ENCODE peak calls at places on chromosomes 11 and 22, in five cellular contexts. One of them, this sample, is unnamed.

GRCh38 chr11:11857769-11858168 is 16.0 kb downstream of the USP47 start:
- DNase-seq in GM23338: peak; percentile 59
- DNase-seq in Panc1: no peak
- DNase-seq in transverse colon: no peak
- DNase-seq in GM12891: no peak
- DNase-seq in this sample: no peak

GRCh38 chr22:23816552-23816976 is 22.2 kb downstream of the DERL3 start:
- DNase-seq in Panc1: no peak
- DNase-seq in GM12891: no peak
- DNase-seq in transverse colon: no peak
- DNase-seq in GM23338: no peak
- DNase-seq in this sample: no peak

GRCh38 chr11:34495724-34496377 is 17.7 kb downstream of the ELF5 start:
- DNase-seq in Panc1: no peak
- DNase-seq in GM12891: no peak
- DNase-seq in transverse colon: no peak
- DNase-seq in GM23338: no peak
- DNase-seq in this sample: no peak

GRCh38 chr11:76705834-76706233 is 35.3 kb upstream of the LRRC32 start:
- DNase-seq in GM23338: no peak
- DNase-seq in GM12891: no peak
- DNase-seq in transverse colon: no peak
- DNase-seq in Panc1: no peak
- DNase-seq in this sample: no peak

GRCh38 chr11:73493838-73494598 is 103.9 kb downstream of the FAM168A start:
- DNase-seq in Panc1: peak; percentile 7
- DNase-seq in transverse colon: no peak
- DNase-seq in GM23338: peak; percentile 84
- DNase-seq in GM12891: no peak
- DNase-seq in this sample: peak; percentile 27

GRCh38 chr11:125329786-125330185 is 165.2 kb downstream of the PKNOX2 start:
- DNase-seq in GM23338: no peak
- DNase-seq in GM12891: no peak
- DNase-seq in transverse colon: no peak
- DNase-seq in Panc1: no peak
- DNase-seq in this sample: no peak

GRCh38 chr11:23263466-23263865 is 403.2 kb upstream of the CCDC179 start:
- DNase-seq in GM12891: no peak
- DNase-seq in GM23338: no peak
- DNase-seq in transverse colon: no peak
- DNase-seq in Panc1: no peak
- DNase-seq in this sample: no peak

GRCh38 chr11:72208281-72208680 is 8.3 kb upstream of the FOLR2 start:
- DNase-seq in transverse colon: no peak
- DNase-seq in Panc1: no peak
- DNase-seq in GM12891: no peak
- DNase-seq in GM23338: no peak
- DNase-seq in this sample: no peak

GRCh38 chr11:46237248-46238077 is 40.0 kb upstream of the CREB3L1 start:
- DNase-seq in Panc1: peak; percentile 92
- DNase-seq in GM23338: peak; percentile 72
- DNase-seq in transverse colon: peak; percentile 46
- DNase-seq in GM12891: peak; percentile 48
- DNase-seq in this sample: peak; percentile 80

GRCh38 chr22:35376728-35377472 is 4.0 kb upstream of the HMOX1 start:
- DNase-seq in GM23338: peak; percentile 100
- DNase-seq in Panc1: peak; percentile 75
- DNase-seq in GM12891: peak; percentile 63
- DNase-seq in transverse colon: peak; percentile 94
- DNase-seq in this sample: peak; percentile 99

GRCh38 chr11:6459049-6459448 is 14.7 kb downstream of the TRIM3 start:
- DNase-seq in GM12891: no peak
- DNase-seq in GM23338: no peak
- DNase-seq in transverse colon: no peak
- DNase-seq in Panc1: no peak
- DNase-seq in this sample: no peak

GRCh38 chr22:45455621-45456020 is 42.1 kb downstream of the RIBC2 start:
- DNase-seq in transverse colon: no peak
- DNase-seq in Panc1: no peak
- DNase-seq in GM12891: no peak
- DNase-seq in GM23338: no peak
- DNase-seq in this sample: no peak

GRCh38 chr22:26666035-26666338 is 8.6 kb downstream of the MIAT start:
- DNase-seq in GM23338: no peak
- DNase-seq in GM12891: no peak
- DNase-seq in transverse colon: no peak
- DNase-seq in Panc1: no peak
- DNase-seq in this sample: no peak

GRCh38 chr11:90288207-90288821 is 65.5 kb upstream of the CHORDC1 start:
- DNase-seq in GM23338: peak; percentile 57
- DNase-seq in GM12891: peak; percentile 17
- DNase-seq in Panc1: peak; percentile 5
- DNase-seq in transverse colon: no peak
- DNase-seq in this sample: peak; percentile 41

GRCh38 chr11:92125316-92125715 is 99.3 kb upstream of the FAT3 start:
- DNase-seq in GM23338: no peak
- DNase-seq in transverse colon: no peak
- DNase-seq in GM12891: no peak
- DNase-seq in Panc1: no peak
- DNase-seq in this sample: no peak

GRCh38 chr11:16833026-16833425 is 94.6 kb downstream of the C11orf58 start:
- DNase-seq in GM12891: no peak
- DNase-seq in Panc1: no peak
- DNase-seq in GM23338: no peak
- DNase-seq in transverse colon: no peak
- DNase-seq in this sample: no peak

GRCh38 chr11:134628426-134628825 is 216.4 kb upstream of the B3GAT1 start:
- DNase-seq in transverse colon: no peak
- DNase-seq in GM12891: no peak
- DNase-seq in Panc1: no peak
- DNase-seq in GM23338: no peak
- DNase-seq in this sample: no peak

GRCh38 chr22:50015451-50016307 is 3.1 kb upstream of the IL17REL start:
- DNase-seq in GM12891: peak; percentile 27
- DNase-seq in transverse colon: peak; percentile 5
- DNase-seq in GM23338: no peak
- DNase-seq in Panc1: no peak
- DNase-seq in this sample: no peak

GRCh38 chr11:128453444-128454336 is 133.7 kb downstream of the ETS1 start:
- DNase-seq in GM23338: no peak
- DNase-seq in transverse colon: peak; percentile 62
- DNase-seq in GM12891: no peak
- DNase-seq in Panc1: peak; percentile 46
- DNase-seq in this sample: no peak

GRCh38 chr11:78741794-78742193 is 167.1 kb upstream of the NARS2 start:
- DNase-seq in transverse colon: no peak
- DNase-seq in GM23338: no peak
- DNase-seq in GM12891: no peak
- DNase-seq in Panc1: no peak
- DNase-seq in this sample: no peak

GRCh38 chr11:71948314-71949027 is 19.6 kb downstream of the RNF121 start:
- DNase-seq in Panc1: no peak
- DNase-seq in GM23338: no peak
- DNase-seq in transverse colon: peak; percentile 31
- DNase-seq in GM12891: no peak
- DNase-seq in this sample: peak; percentile 77

GRCh38 chr22:39526736-39527171 is 5.8 kb downstream of the RPS19BP1 start:
- DNase-seq in GM12891: no peak
- DNase-seq in GM23338: no peak
- DNase-seq in Panc1: no peak
- DNase-seq in transverse colon: no peak
- DNase-seq in this sample: no peak

GRCh38 chr11:47587733-47588326 is 1.4 kb downstream of the FAM180B start:
- DNase-seq in transverse colon: peak; percentile 41
- DNase-seq in GM12891: no peak
- DNase-seq in Panc1: no peak
- DNase-seq in GM23338: no peak
- DNase-seq in this sample: no peak

GRCh38 chr11:6609502-6610015 is 2.5 kb downstream of the TAF10 start:
- DNase-seq in Panc1: no peak
- DNase-seq in transverse colon: no peak
- DNase-seq in GM12891: no peak
- DNase-seq in GM23338: no peak
- DNase-seq in this sample: no peak

GRCh38 chr11:93248602-93249001 is 50.8 kb upstream of the SLC36A4 start:
- DNase-seq in Panc1: no peak
- DNase-seq in GM12891: no peak
- DNase-seq in transverse colon: no peak
- DNase-seq in GM23338: peak; percentile 27
- DNase-seq in this sample: peak; percentile 15

GRCh38 chr11:115247404-115247803 is 256.8 kb downstream of the CADM1 start:
- DNase-seq in GM12891: no peak
- DNase-seq in Panc1: no peak
- DNase-seq in GM23338: no peak
- DNase-seq in transverse colon: no peak
- DNase-seq in this sample: no peak

GRCh38 chr11:123519055-123519796 is 89.2 kb downstream of the GRAMD1B start:
- DNase-seq in transverse colon: no peak
- DNase-seq in GM12891: no peak
- DNase-seq in GM23338: peak; percentile 26
- DNase-seq in Panc1: no peak
- DNase-seq in this sample: no peak

GRCh38 chr11:93236741-93237675 is 39.2 kb upstream of the SLC36A4 start:
- DNase-seq in transverse colon: peak; percentile 18
- DNase-seq in Panc1: no peak
- DNase-seq in GM23338: peak; percentile 80
- DNase-seq in GM12891: no peak
- DNase-seq in this sample: peak; percentile 42

GRCh38 chr22:38240734-38241252 is 32.0 kb downstream of the TMEM184B start:
- DNase-seq in GM12891: no peak
- DNase-seq in transverse colon: peak; percentile 59
- DNase-seq in GM23338: peak; percentile 86
- DNase-seq in Panc1: no peak
- DNase-seq in this sample: peak; percentile 94
- TF ChIP-seq POLR2AphosphoS5 in GM12891: no peak
- TF ChIP-seq POLR2AphosphoS5 in transverse colon: peak; percentile 10
- TF ChIP-seq POLR2AphosphoS5 in GM23338: no peak
- TF ChIP-seq POLR2AphosphoS5 in Panc1: no peak
- TF ChIP-seq POLR2AphosphoS5 in this sample: peak; percentile 25

DNA sequence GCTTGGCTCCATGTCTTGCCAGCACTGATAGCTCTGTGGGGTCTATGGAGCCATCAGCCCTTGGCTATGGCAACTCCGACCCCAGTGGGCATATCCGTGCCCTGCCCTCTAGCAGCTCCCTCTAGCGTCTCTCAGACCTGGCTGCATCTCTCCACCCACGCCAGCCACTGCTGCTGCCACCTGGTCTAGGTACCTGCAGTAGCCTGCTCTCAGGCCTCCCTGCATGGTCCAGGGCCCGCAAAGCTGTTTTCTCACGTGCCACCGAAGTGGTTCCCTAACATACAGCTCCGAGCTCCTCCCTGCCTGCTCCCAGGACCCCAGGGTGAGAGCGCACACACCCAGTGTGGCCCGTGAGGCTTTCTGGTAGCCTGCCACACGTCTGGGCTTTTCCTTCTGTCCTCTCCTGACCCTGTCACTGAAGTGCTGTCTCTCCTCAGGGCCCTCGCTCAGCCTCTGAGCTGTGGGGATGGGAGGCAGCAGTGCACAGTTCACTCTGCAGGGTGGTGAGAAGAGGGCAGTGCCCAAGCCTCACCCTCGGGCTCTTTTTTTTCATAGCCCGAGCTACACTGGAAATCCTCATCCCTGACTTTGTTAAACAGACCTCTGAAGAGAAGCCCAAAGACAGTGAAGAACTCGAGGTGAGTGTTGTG is 14.2 kb downstream of the DGCR8 start:
- DNase-seq in GM23338: no peak
- DNase-seq in Panc1: no peak
- DNase-seq in transverse colon: no peak
- DNase-seq in GM12891: no peak
- DNase-seq in this sample: no peak
- TF ChIP-seq POLR2AphosphoS5 in GM23338: no peak
- TF ChIP-seq POLR2AphosphoS5 in Panc1: no peak
- TF ChIP-seq POLR2AphosphoS5 in transverse colon: no peak
- TF ChIP-seq POLR2AphosphoS5 in GM12891: no peak
- TF ChIP-seq POLR2AphosphoS5 in this sample: no peak

GRCh38 chr11:95680169-95680929 is 109.2 kb downstream of the FAM76B start:
- DNase-seq in GM23338: peak; percentile 6
- DNase-seq in Panc1: no peak
- DNase-seq in transverse colon: no peak
- DNase-seq in GM12891: no peak
- DNase-seq in this sample: peak; percentile 29
- TF ChIP-seq POLR2AphosphoS5 in GM23338: no peak
- TF ChIP-seq POLR2AphosphoS5 in Panc1: no peak
- TF ChIP-seq POLR2AphosphoS5 in transverse colon: peak; percentile 31
- TF ChIP-seq POLR2AphosphoS5 in GM12891: no peak
- TF ChIP-seq POLR2AphosphoS5 in this sample: no peak

GRCh38 chr11:67344264-67344663 is 9.1 kb downstream of the POLD4 start:
- DNase-seq in GM12891: no peak
- DNase-seq in transverse colon: no peak
- DNase-seq in GM23338: no peak
- DNase-seq in Panc1: no peak
- DNase-seq in this sample: no peak

GRCh38 chr11:67345949-67346819 is 7.2 kb downstream of the POLD4 start:
- DNase-seq in transverse colon: peak; percentile 66
- DNase-seq in GM23338: peak; percentile 73
- DNase-seq in Panc1: peak; percentile 89
- DNase-seq in GM12891: no peak
- DNase-seq in this sample: peak; percentile 49

GRCh38 chr11:67349036-67349435 is 4.3 kb downstream of the POLD4 start:
- DNase-seq in transverse colon: no peak
- DNase-seq in GM23338: no peak
- DNase-seq in Panc1: no peak
- DNase-seq in GM12891: no peak
- DNase-seq in this sample: no peak

GRCh38 chr11:67347964-67348749 is 5.2 kb downstream of the POLD4 start:
- DNase-seq in GM12891: no peak
- DNase-seq in Panc1: no peak
- DNase-seq in transverse colon: no peak
- DNase-seq in GM23338: no peak
- DNase-seq in this sample: no peak

DNA sequence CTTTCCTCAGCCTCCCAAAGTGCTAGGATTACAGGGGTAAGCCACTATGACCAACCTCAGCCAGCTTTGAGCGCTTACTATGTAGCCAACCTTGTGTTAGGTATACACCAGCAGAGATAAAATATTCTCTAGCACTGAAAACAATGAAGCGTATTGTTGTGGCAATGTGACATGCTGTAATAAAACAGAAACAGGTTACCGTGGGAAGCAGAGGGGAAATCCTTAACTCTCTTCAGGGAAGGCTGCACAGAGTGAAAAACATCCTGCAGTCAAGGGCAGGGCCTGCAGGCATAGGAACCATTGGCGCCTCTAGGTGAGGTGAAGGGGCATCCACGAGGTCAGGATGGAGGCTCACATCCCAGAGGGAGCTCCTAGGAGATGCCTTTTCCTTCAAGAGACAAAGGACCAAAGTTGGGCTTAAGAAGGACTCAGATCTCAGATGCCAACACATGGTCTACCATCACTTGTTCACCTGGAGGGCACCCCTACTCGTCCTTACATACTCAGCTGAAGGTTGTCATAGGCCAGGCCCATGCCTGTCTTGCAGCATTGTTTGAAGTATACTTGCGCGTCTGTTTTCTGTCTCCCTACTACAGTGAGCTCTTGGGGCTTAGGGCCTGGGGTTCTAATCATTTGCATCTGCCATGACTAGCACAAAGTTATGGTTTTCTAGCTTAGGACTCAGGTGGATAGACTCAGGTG is 7.9 kb downstream of the POLD4 start:
- DNase-seq in Panc1: no peak
- DNase-seq in GM12891: no peak
- DNase-seq in GM23338: no peak
- DNase-seq in transverse colon: peak; percentile 44
- DNase-seq in this sample: peak; percentile 22
- TF ChIP-seq POLR2AphosphoS5 in Panc1: no peak
- TF ChIP-seq POLR2AphosphoS5 in GM12891: no peak
- TF ChIP-seq POLR2AphosphoS5 in GM23338: no peak
- TF ChIP-seq POLR2AphosphoS5 in transverse colon: peak; percentile 22
- TF ChIP-seq POLR2AphosphoS5 in this sample: no peak

This sample was measured in endothelial cell of umbilical vein.